ENCODE peak calls at places on chromosomes 3 and 15, in five cellular contexts. J is BJ, D is dorsolateral prefrontal cortex, P is colonic mucosa, F is A549. H is an unnamed sample.

GRCh38 chr3:170180107-170180951 is 1.2 kb downstream of the PHC3 start:
- DNase-seq in J (no peak), D (no peak), P (peak), F (no peak), H (no peak)

GRCh38 chr15:26889298-26889898 is 22.5 kb downstream of the GABRA5 start:
- DNase-seq in J (peak), D (peak), P (peak), F (peak), H (peak)

GRCh38 chr3:56839784-56840724 is 38.3 kb upstream of the ARHGEF3 start:
- DNase-seq in J (no peak), D (no peak), P (no peak), F (peak), H (no peak)

GRCh38 chr3:163773136-163773535 is 1305.2 kb downstream of the SI start:
- DNase-seq in J (no peak), D (no peak), P (no peak), F (no peak), H (no peak)

GRCh38 chr3:9837701-9838582 is 5.9 kb downstream of the RPUSD3 start:
- DNase-seq in J (no peak), D (no peak), P (no peak), F (no peak), H (no peak)

GRCh38 chr15:27179789-27180188 is 208.8 kb downstream of the GABRG3 start:
- DNase-seq in J (no peak), D (no peak), P (no peak), F (no peak), H (no peak)

GRCh38 chr3:153145454-153145853 is 16.6 kb upstream of the RAP2B start:
- DNase-seq in J (no peak), D (no peak), P (no peak), F (no peak), H (no peak)

GRCh38 chr3:45686850-45687249 is 2.3 kb upstream of the SACM1L start:
- DNase-seq in J (no peak), D (no peak), P (no peak), F (no peak), H (no peak)

GRCh38 chr3:71629289-71630252 is 46.0 kb upstream of the FOXP1 start:
- DNase-seq in J (peak), D (no peak), P (peak), F (no peak), H (peak)

GRCh38 chr3:46348811-46349482 is 5.0 kb upstream of the CCR2 start:
- DNase-seq in J (no peak), D (no peak), P (no peak), F (no peak), H (no peak)

GRCh38 chr15:61880079-61880478 is 180.2 kb downstream of the VPS13C start:
- DNase-seq in J (no peak), D (no peak), P (no peak), F (no peak), H (no peak)

GRCh38 chr3:46371802-46372340 is 1.1 kb downstream of the CCR5 start:
- DNase-seq in J (no peak), D (no peak), P (no peak), F (no peak), H (no peak)

GRCh38 chr15:52101542-52102340 is 10.8 kb downstream of the BCL2L10 start:
- DNase-seq in J (no peak), D (no peak), P (no peak), F (no peak), H (no peak)

GRCh38 chr3:191376742-191377141 is 46.4 kb upstream of the UTS2B start:
- DNase-seq in J (peak), D (no peak), P (peak), F (no peak), H (no peak)

GRCh38 chr3:101836907-101837598 is 12.3 kb upstream of the NFKBIZ start:
- DNase-seq in J (peak), D (no peak), P (no peak), F (no peak), H (no peak)

GRCh38 chr3:133461291-133461690 is 61.4 kb downstream of the BFSP2 start:
- DNase-seq in J (no peak), D (no peak), P (no peak), F (no peak), H (no peak)

GRCh38 chr3:136621628-136622027 is 130.6 kb downstream of the STAG1 start:
- DNase-seq in J (peak), D (no peak), P (no peak), F (no peak), H (no peak)

GRCh38 chr3:37074178-37074577 is 80.9 kb downstream of the MLH1 start:
- DNase-seq in J (no peak), D (no peak), P (no peak), F (no peak), H (no peak)

GRCh38 chr3:162385387-162385786 is 888.8 kb downstream of the OTOL1 start:
- DNase-seq in J (no peak), D (no peak), P (no peak), F (no peak), H (no peak)

GRCh38 chr15:98501192-98501591 is 147.1 kb upstream of the IGF1R start:
- DNase-seq in J (no peak), D (no peak), P (no peak), F (no peak), H (no peak)

GRCh38 chr3:123038751-123039150 is 11.2 kb upstream of the SEMA5B start:
- DNase-seq in J (no peak), D (no peak), P (no peak), F (no peak), H (no peak)

GRCh38 chr3:141345951-141346817 is 22.1 kb upstream of the ZBTB38 start:
- DNase-seq in J (no peak), D (no peak), P (peak), F (no peak), H (no peak)

GRCh38 chr15:31106495-31107300 is 5.2 kb upstream of the TRPM1 start:
- DNase-seq in J (peak), D (no peak), P (no peak), F (no peak), H (no peak)

GRCh38 chr15:26665950-26666921 is 106.6 kb downstream of the GABRB3 start:
- DNase-seq in J (no peak), D (no peak), P (no peak), F (peak), H (no peak)

GRCh38 chr3:37290551-37290950 is 116.2 kb upstream of the LRRFIP2 start:
- DNase-seq in J (no peak), D (no peak), P (no peak), F (no peak), H (no peak)

GRCh38 chr3:132222868-132223538 is 94.2 kb upstream of the ACP3 start:
- DNase-seq in J (no peak), D (no peak), P (no peak), F (no peak), H (no peak)

GRCh38 chr15:73318463-73319351 is 50.1 kb downstream of the HCN4 start:
- DNase-seq in J (no peak), D (no peak), P (no peak), F (no peak), H (no peak)

GRCh38 chr3:168248383-168249047 is 152.8 kb upstream of the GOLIM4 start:
- DNase-seq in J (no peak), D (no peak), P (no peak), F (peak), H (no peak)

GRCh38 chr3:132008841-132009638 is 25.8 kb downstream of the CPNE4 start:
- DNase-seq in J (no peak), D (no peak), P (no peak), F (no peak), H (no peak)

GRCh38 chr3:40200754-40201316 is 108.7 kb upstream of the EIF1B start:
- DNase-seq in J (no peak), D (no peak), P (no peak), F (no peak), H (no peak)

GRCh38 chr3:81270603-81271371 is 490.7 kb downstream of the GBE1 start:
- DNase-seq in J (no peak), D (no peak), P (no peak), F (peak), H (no peak)
- H3K4me3 ChIP-seq in J (no peak), D (no peak), P (no peak), F (no peak), H (no peak)

GRCh38 chr3:126407412-126408044 is 12.8 kb downstream of the CFAP100 start:
- DNase-seq in J (no peak), D (peak), P (peak), F (no peak), H (peak)

GRCh38 chr3:126402178-126402577 is 7.5 kb downstream of the CFAP100 start:
- DNase-seq in J (no peak), D (no peak), P (no peak), F (no peak), H (peak)

GRCh38 chr3:126402666-126403302 is 8.1 kb downstream of the CFAP100 start:
- DNase-seq in J (no peak), D (peak), P (no peak), F (no peak), H (peak)

GRCh38 chr3:126401611-126402160 is 7.0 kb downstream of the CFAP100 start:
- DNase-seq in J (no peak), D (no peak), P (no peak), F (no peak), H (peak)

DNA sequence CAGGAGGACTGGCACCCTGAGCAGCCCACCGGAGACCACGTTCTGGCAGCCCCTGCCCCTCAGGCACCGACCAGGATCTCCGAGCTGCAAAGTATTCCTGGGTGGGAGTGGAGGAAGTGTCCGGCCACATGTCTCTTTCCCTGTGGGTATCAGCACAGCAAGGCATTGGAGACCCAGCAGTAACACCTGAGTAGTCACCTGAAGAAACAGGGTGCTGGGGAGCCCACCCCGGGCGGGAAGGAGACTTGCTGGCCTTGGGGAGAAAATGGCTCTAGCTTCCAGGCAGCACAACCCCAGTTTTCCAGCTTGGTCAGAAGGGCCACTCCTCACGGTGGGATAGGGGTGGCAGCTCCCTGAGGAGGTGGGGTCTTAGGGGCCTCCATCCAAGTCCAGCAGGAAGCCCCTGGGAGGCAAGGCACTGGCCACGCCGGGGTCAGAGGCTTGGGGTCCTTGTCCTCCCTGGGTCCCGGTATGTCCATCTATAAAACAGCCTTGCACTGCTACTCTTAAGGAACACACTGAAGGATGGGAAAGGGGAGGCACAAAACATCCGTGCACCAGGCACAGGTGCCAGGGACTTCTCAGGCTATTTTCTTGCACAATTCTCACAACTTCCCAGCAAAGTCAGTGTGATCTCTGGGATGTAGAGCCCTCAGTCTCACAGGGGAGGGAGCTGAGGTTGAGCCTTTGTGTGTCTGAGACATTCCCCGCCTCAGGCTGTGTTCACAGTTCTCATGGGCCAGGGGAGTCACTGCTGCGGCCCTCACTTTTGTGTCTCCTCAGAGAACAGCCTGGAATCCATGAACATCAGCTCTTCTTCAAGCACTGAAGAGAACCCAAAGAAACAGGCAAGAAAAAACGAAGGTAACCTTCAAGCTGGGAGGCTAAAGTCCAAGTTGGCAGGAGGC is 11.9 kb downstream of the CFAP100 start:
- DNase-seq in J (no peak), D (peak), P (peak), F (no peak), H (peak)
- H3K4me3 ChIP-seq in J (no peak), D (no peak), P (no peak), F (no peak), H (no peak)

GRCh38 chr15:45201557-45202246 is 13.9 kb upstream of the SHF start:
- DNase-seq in J (no peak), D (no peak), P (no peak), F (no peak), H (no peak)

GRCh38 chr15:45199136-45199810 is 11.5 kb upstream of the SHF start:
- DNase-seq in J (no peak), D (no peak), P (peak), F (peak), H (no peak)

GRCh38 chr15:45200001-45200798 is 12.4 kb upstream of the SHF start:
- DNase-seq in J (peak), D (peak), P (peak), F (peak), H (peak)

GRCh38 chr15:45203182-45203581 is 15.4 kb upstream of the SHF start:
- DNase-seq in J (no peak), D (no peak), P (no peak), F (no peak), H (no peak)

DNA sequence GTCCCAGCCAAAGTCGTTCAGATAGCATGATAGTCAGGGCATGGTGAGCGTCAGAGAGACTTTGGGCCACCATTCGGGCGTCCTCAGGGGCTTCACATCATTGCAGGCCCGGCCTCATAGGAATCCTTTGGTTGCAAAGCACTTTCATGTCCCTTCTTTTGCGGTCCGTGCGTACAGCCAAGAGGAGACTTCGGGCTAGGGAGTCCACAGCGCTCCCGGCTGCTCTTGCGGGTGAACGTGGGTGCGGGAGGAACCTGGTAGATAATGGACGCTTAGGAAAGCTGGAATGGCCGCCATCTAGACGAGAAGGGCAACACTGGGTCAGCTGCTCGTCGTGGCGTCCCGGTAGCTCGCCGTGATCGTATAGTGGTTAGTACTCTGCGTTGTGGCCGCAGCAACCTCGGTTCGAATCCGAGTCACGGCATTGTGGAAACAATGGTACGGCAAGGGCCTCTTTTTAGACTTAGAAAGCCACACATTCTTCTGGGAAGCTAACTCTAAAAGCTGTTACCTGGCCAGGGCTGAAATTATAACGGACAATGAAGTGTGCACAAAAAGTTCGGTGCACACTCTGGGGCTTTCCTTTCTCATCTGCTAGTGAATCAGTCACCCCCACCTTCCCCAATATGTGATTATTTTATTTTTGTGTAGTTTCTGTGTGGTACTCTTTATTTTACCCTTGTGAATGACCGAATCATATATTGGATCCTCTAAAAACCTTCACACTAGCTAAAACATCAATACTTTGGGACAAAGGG is 13.2 kb upstream of the SHF start:
- DNase-seq in J (peak), D (peak), P (peak), F (peak), H (peak)
- H3K4me3 ChIP-seq in J (peak), D (peak), P (peak), F (peak), H (peak)

GRCh38 chr15:40083756-40084101 is 24.9 kb downstream of the BMF start:
- DNase-seq in J (no peak), D (no peak), P (no peak), F (no peak), H (no peak)

GRCh38 chr15:40080104-40080503 is 28.6 kb downstream of the BMF start:
- DNase-seq in J (no peak), D (no peak), P (no peak), F (no peak), H (no peak)

GRCh38 chr15:40080847-40081246 is 27.8 kb downstream of the BMF start:
- DNase-seq in J (no peak), D (no peak), P (no peak), F (no peak), H (no peak)

GRCh38 chr15:40082195-40082868 is 26.3 kb downstream of the BMF start:
- DNase-seq in J (no peak), D (no peak), P (peak), F (no peak), H (no peak)

DNA sequence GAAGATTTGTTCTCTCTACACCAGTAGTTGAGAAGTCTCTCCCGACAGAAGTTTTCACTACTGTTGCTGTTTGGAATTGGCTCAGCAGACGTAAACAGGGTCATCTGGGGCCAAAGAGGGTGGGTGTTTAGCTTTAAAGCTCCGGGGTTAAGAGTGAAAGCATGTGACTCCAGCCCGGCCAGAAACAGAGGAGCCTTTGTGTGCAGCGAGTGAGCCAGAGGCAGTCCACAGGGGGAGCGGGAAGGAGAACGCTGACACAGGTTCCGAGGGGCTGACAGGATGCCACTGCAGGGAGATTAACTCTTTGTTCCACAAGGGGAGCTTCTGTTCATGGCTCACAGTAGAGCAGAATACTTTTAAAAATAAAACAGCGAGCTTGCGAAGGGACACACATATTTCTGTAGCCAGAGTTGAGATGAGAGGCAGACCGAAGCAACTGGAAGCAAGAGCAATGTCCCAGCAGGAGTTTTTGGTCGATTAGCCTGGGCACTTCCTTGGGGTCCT is 26.9 kb downstream of the BMF start:
- DNase-seq in J (no peak), D (peak), P (peak), F (peak), H (peak)
- H3K4me3 ChIP-seq in J (no peak), D (peak), P (peak), F (no peak), H (peak)

GRCh38 chr3:143603774-143604173 is 244.5 kb downstream of the SLC9A9 start:
- DNase-seq in J (no peak), D (no peak), P (no peak), F (no peak), H (no peak)

GRCh38 chr3:143604402-143604801 is 243.9 kb downstream of the SLC9A9 start:
- DNase-seq in J (no peak), D (no peak), P (no peak), F (no peak), H (no peak)

GRCh38 chr3:143600762-143601161 is 247.5 kb downstream of the SLC9A9 start:
- DNase-seq in J (no peak), D (no peak), P (no peak), F (no peak), H (no peak)

GRCh38 chr3:143604849-143605660 is 243.2 kb downstream of the SLC9A9 start:
- DNase-seq in J (no peak), D (no peak), P (no peak), F (no peak), H (no peak)

DNA sequence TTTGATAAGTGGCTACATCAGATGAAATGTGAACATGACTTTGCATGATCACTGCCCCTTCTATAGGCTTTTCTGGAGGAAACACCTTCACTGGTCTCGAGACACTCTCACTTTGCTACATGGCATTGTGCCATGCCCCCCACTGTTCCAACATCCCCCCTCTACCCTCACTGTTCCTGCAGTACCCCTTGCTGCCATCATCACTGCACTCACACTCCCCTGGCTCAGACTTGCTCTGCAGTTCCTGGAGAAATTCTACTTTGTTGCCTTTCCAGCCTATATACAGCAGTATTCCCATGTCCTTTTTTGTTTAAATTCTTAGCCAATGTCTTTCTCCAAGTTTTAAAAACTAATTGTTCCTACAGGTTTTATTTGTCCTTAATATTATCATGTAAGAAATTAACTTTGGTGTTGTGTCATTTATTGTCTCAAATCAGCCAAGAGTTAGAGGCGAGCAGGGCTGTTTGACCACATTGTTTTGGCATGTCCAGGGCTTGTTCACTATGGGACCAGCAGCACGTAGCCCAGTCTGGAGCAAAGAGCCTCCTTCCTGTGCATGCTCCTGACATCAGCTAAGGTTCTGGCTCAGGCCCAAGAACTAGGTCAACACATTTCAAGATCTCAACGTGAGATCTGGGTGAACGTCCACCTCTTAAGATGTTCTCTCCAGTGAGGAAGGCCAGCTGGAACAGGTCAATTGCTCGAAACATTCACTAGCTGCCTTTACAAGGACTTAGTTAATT is 246.4 kb downstream of the SLC9A9 start:
- DNase-seq in J (no peak), D (no peak), P (no peak), F (no peak), H (no peak)
- H3K4me3 ChIP-seq in J (no peak), D (no peak), P (no peak), F (no peak), H (no peak)

GRCh38 chr15:79953951-79954444 is 17.0 kb downstream of the BCL2A1 start:
- DNase-seq in J (no peak), D (no peak), P (no peak), F (no peak), H (no peak)
- H3K4me3 ChIP-seq in J (no peak), D (no peak), P (no peak), F (no peak), H (no peak)

H was measured in lower leg skin.